ENCODE peak calls at places on chromosomes 5 and 9, in five cellular contexts. A is cardiac fibroblast, H is brain microvascular endothelial cell, X is OCI-LY7, D is tibial nerve. L is an unnamed sample.

GRCh38 chr9:137381501-137382443 is 41.2 kb downstream of the EXD3 start:
- DNase-seq in H (no peak), X (no peak), A (no peak), D (no peak), L (no peak)

GRCh38 chr5:172561151-172561550 is 79.9 kb upstream of the NEURL1B start:
- DNase-seq in X (no peak), D (no peak), A (peak), H (no peak), L (no peak)

GRCh38 chr9:113583511-113584470 is 120.3 kb downstream of the RGS3 start:
- DNase-seq in A (no peak), X (no peak), H (no peak), D (no peak), L (no peak)

GRCh38 chr9:90965141-90965910 is 163.7 kb downstream of the SYK start:
- DNase-seq in A (peak), D (no peak), H (peak), X (no peak), L (no peak)

GRCh38 chr9:126248680-126249079 is 77.9 kb upstream of the MVB12B start:
- DNase-seq in H (peak), D (no peak), A (peak), X (no peak), L (peak)

GRCh38 chr5:56585466-56585865 is 229.9 kb upstream of the MAP3K1 start:
- DNase-seq in D (no peak), H (no peak), A (no peak), X (no peak), L (no peak)

GRCh38 chr5:71576241-71576640 is 10.9 kb upstream of the MCCC2 start:
- DNase-seq in X (no peak), H (no peak), D (no peak), A (no peak), L (no peak)

GRCh38 chr5:134526483-134527155 is 1.1 kb downstream of the JADE2 start:
- DNase-seq in D (peak), A (no peak), H (no peak), X (peak), L (no peak)

GRCh38 chr5:64690417-64691151 is at the start of gene SHISAL2B:
- DNase-seq in X (no peak), H (no peak), A (peak), D (no peak), L (no peak)
- H3K4me3 ChIP-seq in X (no peak), H (peak), A (peak), D (no peak), L (peak)

GRCh38 chr9:106143781-106144180 is 449.4 kb downstream of the TMEM38B start:
- DNase-seq in X (no peak), D (no peak), A (no peak), H (no peak), L (no peak)
- H3K4me3 ChIP-seq in X (no peak), D (no peak), A (no peak), H (no peak), L (no peak)

GRCh38 chr9:76926324-76926731 is 20.4 kb upstream of the PRUNE2 start:
- DNase-seq in A (peak), D (no peak), H (peak), X (no peak), L (peak)

GRCh38 chr9:76927540-76928240 is 21.8 kb upstream of the PRUNE2 start:
- DNase-seq in H (no peak), A (peak), X (no peak), D (no peak), L (no peak)

GRCh38 chr9:76932778-76933177 is 26.9 kb upstream of the PRUNE2 start:
- DNase-seq in X (no peak), H (no peak), D (no peak), A (peak), L (no peak)

GRCh38 chr9:76921161-76921560 is 15.2 kb upstream of the PRUNE2 start:
- DNase-seq in H (no peak), X (no peak), D (no peak), A (peak), L (no peak)

DNA sequence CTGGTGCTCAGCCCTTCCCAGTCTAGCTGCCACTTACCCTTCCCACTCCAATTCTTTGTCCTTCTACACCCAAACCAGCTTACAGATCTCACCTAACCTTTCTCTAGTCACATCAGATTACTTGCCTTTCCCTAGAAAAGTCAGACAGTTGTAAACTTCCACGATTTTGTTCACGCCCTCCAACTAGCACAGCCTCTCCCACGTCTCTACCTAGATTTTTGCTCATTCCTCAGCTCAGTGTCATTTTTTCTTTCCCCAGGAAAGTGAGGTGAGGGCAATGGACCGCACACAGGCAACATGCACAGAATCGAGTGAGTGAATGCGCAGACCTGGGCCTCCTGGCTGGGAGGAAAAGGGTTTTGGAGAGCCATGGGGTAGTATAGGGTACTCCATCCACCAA is 20.9 kb upstream of the PRUNE2 start:
- DNase-seq in D (no peak), X (no peak), H (no peak), A (no peak), L (no peak)
- H3K4me3 ChIP-seq in D (no peak), X (no peak), H (no peak), A (no peak), L (no peak)

DNA sequence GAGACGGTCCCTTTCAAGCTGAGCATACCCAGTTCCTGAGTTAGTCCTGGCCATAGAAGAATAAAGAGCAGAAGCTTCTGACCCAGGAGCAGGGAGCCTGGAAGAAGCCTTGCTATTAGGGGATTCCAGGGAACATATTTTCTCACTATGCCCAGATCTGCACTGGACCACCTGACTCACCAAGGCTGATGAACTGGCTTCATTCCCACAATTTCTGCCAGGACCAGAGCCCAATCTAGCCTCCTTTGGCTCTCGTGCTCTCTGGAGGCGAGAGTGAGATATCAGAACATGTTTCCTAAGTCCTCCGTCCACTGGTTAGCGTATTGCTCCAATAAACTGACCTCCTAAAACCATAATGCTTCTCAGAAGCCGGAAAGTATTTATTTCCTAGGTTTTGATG is 9.9 kb downstream of the GABBR2 start:
- DNase-seq in H (no peak), A (no peak), D (no peak), X (no peak), L (no peak)
- H3K4me3 ChIP-seq in H (no peak), A (no peak), D (no peak), X (no peak), L (no peak)

DNA sequence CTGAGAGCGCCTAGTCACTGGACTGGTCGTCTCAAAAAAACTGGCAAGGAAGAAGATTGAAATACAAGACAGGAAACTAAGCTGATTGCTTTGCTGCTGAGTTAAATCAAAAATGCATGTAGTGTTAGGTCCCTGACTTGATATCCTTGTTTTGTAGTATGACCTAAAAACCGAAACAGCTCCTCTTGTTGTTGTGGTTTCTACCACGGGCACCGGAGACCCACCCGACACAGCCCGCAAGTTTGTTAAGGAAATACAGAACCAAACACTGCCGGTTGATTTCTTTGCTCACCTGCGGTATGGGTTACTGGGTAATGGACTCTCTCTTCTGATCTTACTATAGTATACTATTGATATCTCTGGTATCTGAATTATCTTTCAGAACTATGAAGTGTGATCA is 4.3 kb downstream of the MTRR start:
- DNase-seq in H (no peak), A (no peak), X (peak), D (no peak), L (no peak)
- H3K4me3 ChIP-seq in H (no peak), A (no peak), X (peak), D (no peak), L (no peak)

GRCh38 chr9:135090081-135090480 is 2.6 kb downstream of the OLFM1 start:
- DNase-seq in H (no peak), X (no peak), D (no peak), A (no peak), L (no peak)

GRCh38 chr9:135087899-135088347 is 455 bp downstream of the OLFM1 start:
- DNase-seq in H (no peak), X (no peak), D (no peak), A (no peak), L (no peak)

GRCh38 chr9:135088348-135088978 is 995 bp downstream of the OLFM1 start:
- DNase-seq in H (no peak), D (no peak), A (no peak), X (no peak), L (no peak)

GRCh38 chr9:135090547-135090946 is 3.1 kb downstream of the OLFM1 start:
- DNase-seq in D (no peak), H (no peak), A (no peak), X (no peak), L (no peak)

DNA sequence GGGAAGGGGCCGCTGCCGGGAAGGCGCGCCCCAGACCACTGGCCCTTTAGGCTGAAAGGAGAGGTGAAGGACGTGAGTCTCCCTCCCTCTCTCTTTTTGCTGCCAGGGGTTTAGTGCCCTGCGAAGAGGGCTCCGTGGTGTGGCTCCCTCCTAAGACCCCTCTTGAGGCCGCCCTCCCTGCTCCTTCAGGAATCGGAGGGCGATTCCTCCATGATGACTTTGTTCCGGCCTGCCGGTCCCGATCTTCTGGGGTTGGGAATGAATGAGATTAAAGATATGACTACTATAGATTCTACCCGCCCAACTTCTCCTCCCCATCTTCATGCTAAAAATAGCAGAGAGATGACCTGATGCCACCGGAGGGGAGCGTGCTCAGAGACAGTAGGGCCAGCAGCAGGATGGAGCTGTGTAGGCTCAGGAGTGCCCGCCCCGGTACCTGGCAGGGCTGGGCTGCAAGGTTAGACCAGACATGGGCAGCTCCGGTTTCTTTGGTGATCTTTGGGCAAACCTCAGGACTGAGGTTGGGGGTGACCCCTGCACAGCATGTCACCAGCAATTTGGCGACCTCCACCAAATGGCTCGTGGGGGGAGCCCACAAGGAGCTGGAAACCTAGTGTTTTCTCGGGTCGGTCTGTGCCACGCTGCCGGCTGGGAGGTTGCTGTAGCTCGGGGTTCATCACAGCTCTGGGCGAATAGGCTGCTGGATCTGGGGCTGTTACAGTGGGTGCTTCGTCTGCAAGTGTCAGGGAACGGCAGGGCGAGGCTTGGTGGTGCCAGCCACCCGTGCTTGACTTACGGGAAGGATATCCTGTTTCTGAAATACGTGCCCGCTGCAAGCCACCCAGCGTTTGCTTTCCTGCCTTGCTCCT is 1.7 kb downstream of the OLFM1 start:
- DNase-seq in X (no peak), H (no peak), D (no peak), A (no peak), L (no peak)
- H3K4me3 ChIP-seq in X (no peak), H (no peak), D (peak), A (no peak), L (no peak)

L was measured in AG09309.